ENCODE peak calls at places on chromosomes 1 and 21, in ten cellular contexts. O, J, E, W, H, R, V, Q, D and K are unnamed samples.

GRCh38 chr1:184888505-184888904 is 85.8 kb downstream of the NIBAN1 start:
- DNase-seq in D (peak; percentile 13), E (peak; percentile 58), O (no peak), Q (no peak), J (peak; percentile 39), R (no peak), H (no peak), W (no peak), V (no peak), K (no peak)

GRCh38 chr1:34009340-34009975 is 145.6 kb downstream of the HMGB4 start:
- DNase-seq in W (no peak), R (no peak), O (no peak), V (no peak), H (no peak), J (no peak), E (no peak), D (no peak), Q (no peak), K (no peak)

GRCh38 chr1:92425617-92426016 is 61.1 kb downstream of the GFI1 start:
- DNase-seq in D (no peak), E (no peak), O (no peak), R (no peak), W (peak; percentile 70), H (no peak), V (no peak), Q (no peak), J (no peak), K (no peak)

GRCh38 chr21:16945580-16945979 is 567.3 kb upstream of the CXADR start:
- DNase-seq in H (no peak), J (no peak), O (no peak), V (no peak), D (no peak), Q (no peak), E (no peak), R (no peak), W (no peak), K (no peak)

GRCh38 chr21:14683021-14683420 is 136.9 kb upstream of the SAMSN1 start:
- DNase-seq in J (no peak), R (no peak), H (no peak), W (no peak), E (no peak), D (no peak), V (no peak), O (no peak), Q (no peak), K (no peak)

GRCh38 chr1:46171351-46171750 is 3.5 kb upstream of the TSPAN1 start:
- DNase-seq in W (no peak), E (no peak), Q (peak; percentile 39), O (peak; percentile 71), H (peak; percentile 53), D (no peak), R (no peak), V (peak; percentile 72), J (no peak), K (no peak)

GRCh38 chr1:204980870-204981405 is 62.1 kb upstream of the CNTN2 start:
- DNase-seq in R (no peak), Q (no peak), E (no peak), H (no peak), O (no peak), W (no peak), J (no peak), V (no peak), D (no peak), K (no peak)

GRCh38 chr1:218350909-218351616 is 5.9 kb downstream of the TGFB2 start:
- DNase-seq in E (peak; percentile 33), R (no peak), O (no peak), J (no peak), V (no peak), H (no peak), D (no peak), Q (no peak), W (no peak), K (no peak)

GRCh38 chr1:168422203-168422848 is 121.5 kb downstream of the XCL2 start:
- DNase-seq in H (no peak), W (no peak), E (no peak), D (no peak), R (no peak), O (no peak), J (no peak), V (no peak), Q (no peak), K (no peak)

GRCh38 chr1:203625623-203626189 is 926 bp upstream of the ATP2B4 start:
- DNase-seq in E (peak; percentile 73), Q (peak; percentile 60), R (peak; percentile 54), O (no peak), H (no peak), W (peak; percentile 78), V (no peak), J (no peak), D (no peak), K (peak; percentile 22)

GRCh38 chr21:29025328-29025713 is 853 bp downstream of the USP16 start:
- DNase-seq in E (no peak), R (no peak), Q (no peak), O (no peak), V (no peak), D (no peak), J (no peak), H (no peak), W (no peak), K (no peak)

DNA sequence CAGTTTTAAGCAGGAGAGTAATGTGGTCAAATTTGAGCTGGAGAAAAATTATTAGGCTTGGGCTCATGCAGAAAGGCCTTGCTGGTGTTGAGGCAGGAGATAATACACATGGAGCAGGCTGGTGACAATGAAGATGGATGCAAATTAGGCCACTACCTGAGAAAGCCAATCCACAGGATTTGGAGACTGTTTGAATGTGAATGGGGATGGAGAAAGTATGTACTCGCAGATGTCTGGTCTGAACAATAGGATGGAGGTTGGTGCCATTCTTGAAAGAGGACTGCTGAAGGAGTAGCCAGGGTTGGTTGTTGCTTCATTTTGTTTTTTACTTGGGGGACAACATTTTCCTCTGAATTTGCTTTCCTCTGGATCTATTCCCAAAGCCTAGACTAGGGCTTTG is 8.0 kb upstream of the KIRREL1 start:
- DNase-seq in D (no peak), R (no peak), Q (no peak), J (no peak), E (no peak), O (no peak), W (no peak), H (no peak), V (no peak), K (no peak)
- H3K27me3 ChIP-seq in D (peaks cover 10% of the 10 kb centered on the region), R (no peaks in the 10 kb centered on the region), Q (no peaks in the 10 kb centered on the region), J (peaks cover 9% of the 10 kb centered on the region), E (no peaks in the 10 kb centered on the region), O (peaks cover 10% of the 10 kb centered on the region), W (no peaks in the 10 kb centered on the region), H (peaks cover 22% of the 10 kb centered on the region), V (no peaks in the 10 kb centered on the region), K (peaks cover 2% of the 10 kb centered on the region)

GRCh38 chr1:115461526-115461925 is 123.5 kb upstream of the NGF start:
- DNase-seq in R (no peak), Q (no peak), H (no peak), J (no peak), E (no peak), W (no peak), V (no peak), D (no peak), O (no peak), K (no peak)
- TF ChIP-seq CTCF in R (no peak), Q (no peak), H (no peak), J (no peak), E (no peak), W (peak; percentile 37), V (no peak), D (peak; percentile 37), O (no peak), K (no peak)

DNA sequence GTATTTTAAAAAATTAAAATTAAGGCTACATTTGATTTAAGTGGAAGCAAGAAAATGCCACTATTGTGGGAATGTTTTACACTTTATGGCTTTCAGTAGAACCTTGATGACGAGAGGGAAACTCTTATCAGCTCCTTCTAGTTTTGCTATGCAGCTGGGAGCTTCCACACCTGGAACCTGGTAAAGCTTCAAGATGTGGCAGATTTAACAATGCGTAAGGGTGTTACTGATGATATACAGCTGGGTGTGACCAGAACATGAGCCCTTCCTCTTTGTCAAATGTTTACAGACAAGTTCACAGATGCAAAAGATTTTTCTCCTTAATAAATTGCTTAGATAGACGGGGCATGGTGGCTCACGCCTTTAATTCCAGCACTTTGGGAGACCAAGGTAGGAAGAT is 20.3 kb downstream of the TTC13 start:
- DNase-seq in H (no peak), V (no peak), J (no peak), W (no peak), R (no peak), O (no peak), D (no peak), Q (no peak), E (no peak), K (no peak)
- H3K4me3 ChIP-seq in H (no peak overlapping the region), V (no peak overlapping the region), J (no peak overlapping the region), W (no peak overlapping the region), R (no peak overlapping the region), O (no peak overlapping the region), D (no peak overlapping the region), Q (no peak overlapping the region), E (no peak overlapping the region), K (no peak overlapping the region)

GRCh38 chr21:31235671-31236450 is 108.2 kb downstream of the TIAM1 start:
- DNase-seq in H (no peak), Q (no peak), O (no peak), V (no peak), W (no peak), R (no peak), J (no peak), E (no peak), D (no peak), K (no peak)
- H3K27me3 ChIP-seq in H (peaks cover 5% of the 10 kb centered on the region), Q (no peaks in the 10 kb centered on the region), O (no peaks in the 10 kb centered on the region), V (no peaks in the 10 kb centered on the region), W (no peaks in the 10 kb centered on the region), R (no peaks in the 10 kb centered on the region), J (no peaks in the 10 kb centered on the region), E (no peaks in the 10 kb centered on the region), D (no peaks in the 10 kb centered on the region), K (no peaks in the 10 kb centered on the region)

GRCh38 chr1:44808938-44809917 is 905 bp downstream of the BTBD19 start:
- DNase-seq in Q (peak; percentile 73), V (peak; percentile 68), D (no peak), H (peak; percentile 48), W (no peak), R (peak; percentile 84), E (peak; percentile 50), O (peak; percentile 80), J (no peak), K (peak; percentile 76)
- TF ChIP-seq CTCF in Q (no peak), V (no peak), D (no peak), H (peak; percentile 11), W (no peak), R (no peak), E (peak; percentile 21), O (no peak), J (peak; percentile 33), K (no peak)

GRCh38 chr1:74236440-74236839 is 1.3 kb downstream of the TNNI3K start:
- DNase-seq in V (no peak), H (no peak), D (no peak), Q (no peak), W (no peak), O (no peak), R (no peak), J (no peak), E (no peak), K (no peak)
- H3K4me3 ChIP-seq in V (peak overlapping the region; percentile 24), H (peak overlapping the region; percentile 63), D (no peak overlapping the region), Q (no peak overlapping the region), W (no peak overlapping the region), O (no peak overlapping the region), R (no peak overlapping the region), J (no peak overlapping the region), E (no peak overlapping the region), K (no peak overlapping the region)

GRCh38 chr1:2373551-2374259 is 17.6 kb downstream of the MORN1 start:
- DNase-seq in W (peak; percentile 5), O (peak; percentile 60), J (no peak), V (no peak), R (no peak), E (no peak), H (no peak), Q (no peak), D (no peak), K (no peak)
- H3K27me3 ChIP-seq in W (no peaks in the 10 kb centered on the region), O (no peaks in the 10 kb centered on the region), J (no peaks in the 10 kb centered on the region), V (no peaks in the 10 kb centered on the region), R (no peaks in the 10 kb centered on the region), E (no peaks in the 10 kb centered on the region), H (no peaks in the 10 kb centered on the region), Q (no peaks in the 10 kb centered on the region), D (no peaks in the 10 kb centered on the region), K (no peaks in the 10 kb centered on the region)